ENCODE peak calls at places on chromosome 11, in four cellular contexts. O, C, Y and J are unnamed samples.
A peak's percentile ranks its signal among the peaks of the same experiment; 100 is the strongest.

GRCh38 chr11:46537121-46537520 is 56.7 kb downstream of the AMBRA1 start:
- DNase-seq in C (no peak), Y (no peak), O (no peak), J (no peak)

GRCh38 chr11:79482800-79483199 is 42.0 kb upstream of the TENM4 start:
- DNase-seq in O (no peak), Y (peak; percentile 72), C (no peak), J (no peak)

GRCh38 chr11:104327864-104328513 is 164.0 kb upstream of the PDGFD start:
- DNase-seq in C (no peak), O (no peak), Y (no peak), J (no peak)

GRCh38 chr11:22302368-22302767 is 35.8 kb upstream of the SLC17A6 start:
- DNase-seq in C (no peak), O (no peak), Y (no peak), J (no peak)

GRCh38 chr11:443542-444199 is 1.9 kb upstream of the ANO9 start:
- DNase-seq in Y (no peak), O (no peak), C (no peak), J (no peak)

GRCh38 chr11:69941546-69942332 is 122.5 kb upstream of the FGF3 start:
- DNase-seq in Y (no peak), C (no peak), O (no peak), J (no peak)

GRCh38 chr11:69860796-69861445 is 41.7 kb upstream of the FGF3 start:
- DNase-seq in Y (no peak), C (no peak), O (no peak), J (no peak)

GRCh38 chr11:32396331-32396730 is 39.0 kb downstream of the WT1 start:
- DNase-seq in C (no peak), Y (peak; percentile 27), O (no peak), J (no peak)

GRCh38 chr11:117818036-117818858 is 6.3 kb downstream of the FXYD2 start:
- DNase-seq in O (no peak), Y (no peak), C (peak; percentile 19), J (no peak)
- TF ChIP-seq HDAC6 in O (no peak), Y (no peak), C (no peak), J (no peak)

GRCh38 chr11:9384535-9385287 is at the start of gene IPO7:
- DNase-seq in C (peak; percentile 83), Y (peak; percentile 60), O (peak; percentile 85), J (peak; percentile 87)
- TF ChIP-seq POLR2A in C (peak; percentile 97), Y (peak; percentile 99), O (peak; percentile 96), J (peak; percentile 94)

DNA sequence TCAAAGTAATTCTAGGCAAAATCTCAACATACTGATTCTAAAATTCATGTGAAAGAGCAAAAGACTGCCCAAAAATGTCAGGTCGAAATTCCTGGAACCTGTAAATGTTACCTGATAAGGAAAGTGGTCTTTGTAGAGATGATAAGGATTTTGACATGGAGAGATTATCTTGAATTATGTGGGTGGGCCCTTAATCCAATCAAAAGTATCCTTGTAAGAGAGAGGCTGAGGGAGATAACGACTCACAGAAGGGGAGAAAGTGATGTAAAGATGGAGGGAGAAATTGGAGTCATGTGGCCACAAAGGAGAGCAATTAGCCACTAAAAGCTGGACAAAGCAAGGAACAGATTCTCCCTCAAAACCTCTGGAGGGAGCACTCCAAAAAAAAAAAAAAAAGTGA is 20.5 kb downstream of the RRM1 start:
- DNase-seq in C (no peak), Y (no peak), O (no peak), J (no peak)
- TF ChIP-seq SIN3A in C (no peak), Y (no peak), O (no peak), J (no peak)

DNA sequence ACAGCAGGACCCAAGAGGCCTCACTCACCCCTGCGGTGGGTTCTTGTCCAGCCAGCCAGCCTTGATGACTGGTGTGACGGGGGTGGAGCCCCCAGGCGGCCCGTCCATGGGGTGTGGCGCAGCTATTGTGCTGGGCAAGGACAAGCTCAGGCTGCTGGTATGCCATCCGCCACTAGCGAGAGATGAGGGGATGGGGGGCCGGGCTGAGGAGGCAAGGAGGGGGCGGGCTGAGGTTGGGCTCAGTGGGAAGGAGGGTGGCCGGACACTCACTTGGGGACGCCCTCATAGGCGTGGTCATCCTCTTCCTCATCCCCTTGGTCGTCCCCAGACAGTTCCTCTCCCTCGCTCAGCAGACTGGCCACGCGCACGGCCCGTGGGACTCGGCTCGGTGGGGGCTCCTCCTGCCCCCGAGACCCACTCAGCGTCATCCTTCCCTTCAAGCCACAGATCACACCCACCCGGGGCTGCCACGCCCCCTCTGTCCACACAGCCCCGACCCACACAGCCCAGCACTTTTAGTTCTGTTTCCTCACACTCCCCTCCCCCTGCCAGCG is 38.0 kb upstream of the PDE2A start:
- DNase-seq in Y (no peak), C (no peak), O (no peak), J (no peak)
- TF ChIP-seq HDAC6 in Y (no peak), C (no peak), O (no peak), J (no peak)

DNA sequence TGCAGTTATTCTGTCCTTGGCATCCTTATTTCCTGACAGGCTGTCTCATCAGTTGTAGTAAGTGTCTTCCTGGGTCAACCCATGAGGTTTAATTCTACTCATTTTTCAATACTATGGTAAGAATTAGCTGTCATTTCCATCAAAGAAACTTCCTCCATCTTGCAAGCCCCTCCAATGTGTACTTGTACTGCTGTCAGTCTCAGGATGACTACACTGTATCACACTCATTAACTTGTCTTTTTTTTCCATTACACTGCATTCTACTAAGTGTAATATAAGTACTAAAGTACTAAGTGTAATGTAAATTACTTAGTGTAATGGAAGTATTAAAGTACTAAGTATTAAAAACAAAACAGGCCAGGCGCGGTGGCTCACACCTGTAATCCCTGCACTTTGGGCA is 102.8 kb downstream of the CWF19L2 start:
- DNase-seq in Y (no peak), C (no peak), O (no peak), J (no peak)
- TF ChIP-seq POLR2A in Y (no peak), C (no peak), O (no peak), J (no peak)

GRCh38 chr11:118916842-118917388 is 8.8 kb downstream of the BCL9L start:
- DNase-seq in Y (no peak), O (no peak), C (no peak), J (peak; percentile 54)

GRCh38 chr11:118918128-118918685 is 7.5 kb downstream of the BCL9L start:
- DNase-seq in C (peak; percentile 76), Y (no peak), O (no peak), J (peak; percentile 69)

GRCh38 chr11:118917488-118918127 is 8.1 kb downstream of the BCL9L start:
- DNase-seq in Y (no peak), O (no peak), C (no peak), J (peak; percentile 74)

GRCh38 chr11:118921121-118921928 is 4.4 kb downstream of the BCL9L start:
- DNase-seq in Y (no peak), O (peak; percentile 79), C (no peak), J (peak; percentile 94)

DNA sequence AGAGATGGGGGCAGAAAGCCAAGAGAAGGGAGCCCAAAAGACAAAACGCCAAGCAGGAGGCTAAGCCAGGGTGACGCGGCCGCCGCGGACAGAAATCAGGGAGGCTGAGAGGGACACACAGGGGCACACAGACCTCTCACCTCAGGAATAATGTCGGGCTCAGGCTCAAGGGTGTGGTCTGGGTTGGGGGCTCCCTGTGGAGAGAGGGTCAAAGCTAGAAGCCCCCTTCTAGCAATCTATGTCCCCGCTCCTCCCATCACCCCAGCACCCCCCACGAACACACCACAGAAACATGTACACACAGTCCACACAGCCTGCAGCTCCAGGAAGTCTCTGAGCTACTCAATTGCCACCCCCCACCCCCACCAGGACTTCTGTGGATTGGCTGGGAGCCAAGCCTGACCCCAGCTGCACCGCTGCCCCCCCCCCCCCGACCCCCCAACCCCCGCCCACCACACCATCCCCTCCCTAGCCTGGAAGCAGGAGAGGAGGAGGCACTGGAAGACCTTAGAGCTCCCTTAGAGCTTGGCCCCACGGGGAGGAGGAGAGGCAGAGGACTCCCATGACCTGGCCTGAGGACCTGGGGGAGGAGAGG is 6.9 kb downstream of the BCL9L start:
- DNase-seq in O (peak; percentile 59), C (no peak), Y (no peak), J (no peak)
- TF ChIP-seq SIN3A in O (no peak), C (no peak), Y (no peak), J (no peak)